ENCODE peak calls at places on chromosomes 12 and 14, in five cellular contexts. O is colonic mucosa, K is cardiac muscle cell, G is IMR-90, T is MM.1S. S is an unnamed sample.

GRCh38 chr12:94459773-94460593 is at the start of gene CEP83:
- DNase-seq in T (peak; percentile 97), K (peak; percentile 94), G (peak; percentile 90), O (peak; percentile 99), S (peak; percentile 98)

GRCh38 chr12:39275846-39276245 is 167.1 kb downstream of the KIF21A start:
- DNase-seq in K (no peak), G (no peak), T (no peak), O (no peak), S (no peak)

GRCh38 chr12:45299132-45299692 is 83.3 kb downstream of the ANO6 start:
- DNase-seq in O (no peak), G (peak; percentile 64), K (no peak), T (no peak), S (no peak)

GRCh38 chr14:71248204-71248603 is 340.9 kb downstream of the PCNX1 start:
- DNase-seq in G (peak; percentile 65), T (no peak), K (no peak), O (no peak), S (no peak)

GRCh38 chr12:12837025-12837872 is 24.1 kb downstream of the DDX47 start:
- DNase-seq in O (peak; percentile 49), T (peak; percentile 27), K (peak; percentile 49), G (peak; percentile 84), S (peak; percentile 54)

GRCh38 chr12:78060186-78060585 is 229.5 kb downstream of the NAV3 start:
- DNase-seq in O (no peak), T (no peak), G (peak; percentile 88), K (no peak), S (no peak)

GRCh38 chr12:94109154-94109553 is 39.2 kb upstream of the PLXNC1 start:
- DNase-seq in G (peak; percentile 71), K (no peak), O (no peak), T (no peak), S (peak; percentile 55)

GRCh38 chr14:93901813-93902212 is 25.3 kb upstream of the FAM181A start:
- DNase-seq in T (no peak), K (no peak), O (no peak), G (no peak), S (no peak)

GRCh38 chr12:53560912-53561589 is 53.8 kb upstream of the NPFF start:
- DNase-seq in O (no peak), G (no peak), K (no peak), T (no peak), S (no peak)

GRCh38 chr14:68076451-68076850 is 256.9 kb downstream of the RAD51B start:
- DNase-seq in T (no peak), G (peak; percentile 67), K (no peak), O (no peak), S (no peak)

GRCh38 chr12:127125607-127126259 is 1141.2 kb upstream of the TMEM132C start:
- DNase-seq in O (peak; percentile 19), K (no peak), T (no peak), G (peak; percentile 70), S (no peak)

GRCh38 chr14:28577711-28578131 is 188.9 kb upstream of the FOXG1 start:
- DNase-seq in G (no peak), K (no peak), O (no peak), T (no peak), S (no peak)

GRCh38 chr14:99674776-99675175 is 9.3 kb upstream of the CYP46A1 start:
- DNase-seq in K (no peak), G (no peak), O (no peak), T (no peak), S (no peak)

GRCh38 chr14:75542585-75543091 is 20.4 kb downstream of the BATF start:
- DNase-seq in T (no peak), G (no peak), O (peak; percentile 45), K (peak; percentile 25), S (peak; percentile 82)

GRCh38 chr14:29716150-29716549 is 211.5 kb downstream of the PRKD1 start:
- DNase-seq in K (no peak), G (peak; percentile 54), T (no peak), O (no peak), S (no peak)

GRCh38 chr12:93087836-93088610 is 158.9 kb upstream of the EEA1 start:
- DNase-seq in G (no peak), T (no peak), K (no peak), O (no peak), S (no peak)

GRCh38 chr12:108525681-108526080 is 10.6 kb downstream of the FICD start:
- DNase-seq in K (no peak), G (peak; percentile 86), T (no peak), O (no peak), S (no peak)

GRCh38 chr14:100972134-100972905 is 68.8 kb upstream of the RTL1 start:
- DNase-seq in T (no peak), K (no peak), O (no peak), G (no peak), S (no peak)

GRCh38 chr14:75648066-75648838 is 12.4 kb downstream of the ERG28 start:
- DNase-seq in K (peak; percentile 62), G (peak; percentile 99), O (no peak), T (no peak), S (no peak)

GRCh38 chr12:6944381-6945186 is 762 bp downstream of the C12orf57 start:
- DNase-seq in K (peak; percentile 95), G (peak; percentile 92), T (peak; percentile 92), O (peak; percentile 97), S (peak; percentile 79)

GRCh38 chr14:92280554-92281262 is 42.3 kb upstream of the SLC24A4 start:
- DNase-seq in O (no peak), G (no peak), T (peak; percentile 59), K (no peak), S (no peak)

GRCh38 chr14:80446356-80446755 is 235.1 kb upstream of the DIO2 start:
- DNase-seq in O (no peak), T (no peak), G (peak; percentile 32), K (no peak), S (no peak)

GRCh38 chr12:30694971-30695326 is 720 bp downstream of the IPO8 start:
- DNase-seq in G (peak; percentile 35), O (peak; percentile 58), K (peak; percentile 67), T (peak; percentile 35), S (peak; percentile 20)

GRCh38 chr14:75738192-75738591 is 77.1 kb downstream of the TTLL5 start:
- DNase-seq in G (peak; percentile 14), T (no peak), K (no peak), O (no peak), S (no peak)

GRCh38 chr14:83379371-83379770 is 1845.7 kb upstream of the SEL1L start:
- DNase-seq in O (no peak), T (no peak), K (no peak), G (peak; percentile 4), S (no peak)

GRCh38 chr12:5901416-5901815 is 43.6 kb downstream of the ANO2 start:
- DNase-seq in G (no peak), O (no peak), T (no peak), K (no peak), S (no peak)

GRCh38 chr12:2243275-2243674 is 190.5 kb downstream of the CACNA1C start:
- DNase-seq in T (no peak), K (no peak), G (peak; percentile 32), O (no peak), S (no peak)

GRCh38 chr14:60051690-60052324 is 39.9 kb upstream of the PCNX4 start:
- DNase-seq in T (no peak), O (no peak), K (no peak), G (peak; percentile 0), S (no peak)

GRCh38 chr14:27995688-27996087 is 770.9 kb upstream of the FOXG1 start:
- DNase-seq in K (no peak), O (peak; percentile 29), T (no peak), G (no peak), S (no peak)

GRCh38 chr12:52924764-52925716 is 20.2 kb upstream of the KRT8 start:
- DNase-seq in G (peak; percentile 93), T (no peak), O (peak; percentile 83), K (peak; percentile 84), S (no peak)

DNA sequence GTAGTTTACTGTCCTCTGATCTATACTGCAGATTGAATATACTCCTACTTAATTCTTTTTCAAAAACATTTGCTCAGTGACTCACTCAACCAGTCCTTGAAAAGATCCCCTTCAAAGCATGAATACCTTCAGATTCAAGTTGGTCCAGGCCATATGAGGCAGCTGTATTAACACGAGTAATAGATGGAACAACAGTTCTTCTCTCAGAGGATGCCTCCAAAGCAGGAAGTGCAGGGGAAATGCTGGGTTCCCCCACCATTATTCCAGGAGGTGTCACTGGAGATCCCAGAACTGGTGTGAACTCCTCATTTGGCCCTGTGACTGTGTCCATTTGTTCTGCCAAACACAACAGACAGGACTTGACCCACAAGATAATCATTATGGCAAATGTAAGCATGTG is 20.6 kb downstream of the ARMH4 start:
- DNase-seq in T (no peak), G (peak; percentile 67), K (no peak), O (no peak), S (no peak)
- TF ChIP-seq CTCF in T (no peak), G (no peak), K (no peak), O (no peak), S (no peak)

DNA sequence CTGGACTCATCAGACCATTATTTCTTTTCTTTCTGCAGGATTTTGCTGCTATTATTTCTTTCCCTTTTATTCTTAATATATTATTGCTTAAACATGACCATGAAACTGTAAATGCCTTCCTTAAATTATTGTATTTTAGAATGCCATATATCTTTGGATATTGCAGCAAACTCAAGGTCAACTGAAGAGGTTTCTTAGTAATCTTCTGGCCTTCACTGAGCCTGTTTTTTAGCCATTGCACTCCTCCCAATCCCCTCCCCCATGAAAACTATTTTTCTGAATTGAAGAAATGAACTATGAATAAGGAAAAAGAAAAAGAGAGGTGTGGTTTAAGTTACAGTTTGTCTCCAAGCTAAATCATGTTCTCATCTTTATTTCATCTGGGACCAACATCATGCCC is 51.2 kb downstream of the IGF1 start:
- DNase-seq in O (no peak), K (no peak), G (no peak), T (no peak), S (no peak)
- TF ChIP-seq CTCF in O (no peak), K (no peak), G (no peak), T (no peak), S (no peak)

DNA sequence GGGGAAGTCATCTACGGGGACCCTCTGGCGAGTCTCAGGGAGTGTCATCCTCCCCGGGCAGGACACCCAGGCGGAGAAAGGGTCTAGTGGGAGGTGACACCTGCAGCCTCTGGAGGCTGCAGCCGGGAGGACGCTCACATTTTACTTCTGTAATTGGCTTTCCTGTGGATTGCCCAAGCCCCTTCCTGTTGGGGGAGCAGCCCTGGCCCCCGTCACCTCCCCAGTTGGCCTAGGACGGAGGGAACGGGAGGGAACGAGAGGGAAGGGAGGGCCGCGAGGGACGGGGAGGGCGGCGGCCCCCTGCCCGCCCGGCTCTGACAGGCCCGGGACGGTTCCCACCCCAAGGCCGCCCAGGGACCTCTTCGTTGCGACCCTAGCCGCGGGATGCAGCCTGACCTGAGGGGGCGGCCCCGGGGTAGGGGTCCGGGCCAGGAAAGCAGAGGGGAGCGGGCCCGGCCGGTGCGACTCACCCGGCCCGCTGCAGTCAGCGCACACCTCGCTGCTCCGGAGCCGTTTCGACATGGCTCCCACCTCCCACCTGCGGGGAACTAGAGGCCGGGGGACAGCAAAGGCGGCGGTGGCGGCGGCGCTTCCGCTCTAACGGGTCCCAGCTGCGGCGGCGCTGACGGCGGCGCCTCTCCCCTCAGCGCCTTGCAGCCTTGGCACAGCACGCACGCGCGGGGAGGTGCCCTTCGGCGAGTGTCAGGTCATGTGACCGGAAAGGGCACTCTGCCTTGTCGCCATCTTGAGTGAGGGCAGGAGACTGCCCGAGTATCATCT is at the start of gene GIT2:
- DNase-seq in T (peak; percentile 93), G (peak; percentile 90), O (peak; percentile 94), K (peak; percentile 96), S (peak; percentile 94)
- TF ChIP-seq CTCF in T (no peak), G (peak; percentile 4), O (no peak), K (no peak), S (no peak)

GRCh38 chr12:15931590-15932053 is 20.5 kb downstream of the DERA start:
- DNase-seq in K (no peak), T (no peak), O (no peak), G (no peak), S (no peak)
- TF ChIP-seq CTCF in K (no peak), T (no peak), O (no peak), G (peak; percentile 3), S (peak; percentile 22)

GRCh38 chr12:122282066-122282465 is 15.8 kb upstream of the VPS33A start:
- DNase-seq in O (no peak), K (no peak), G (peak; percentile 87), T (no peak), S (no peak)
- TF ChIP-seq CTCF in O (no peak), K (no peak), G (no peak), T (no peak), S (no peak)

S was measured in GM10248.